ENCODE peak calls at places on chromosomes 16 and 17, in seven cellular contexts. O, K, G, U, C, F and J are unnamed samples.
A peak's percentile ranks its signal among the peaks of the same experiment; 100 is the strongest.

GRCh38 chr17:42744283-42744805 is 496 bp downstream of the EZH1 start:
- DNase-seq in O (peak; percentile 42), K (peak; percentile 67), G (peak; percentile 94), U (peak; percentile 73), C (peak; percentile 91), F (no peak), J (no peak)

GRCh38 chr17:75135452-75135851 is 3.9 kb upstream of the NT5C start:
- DNase-seq in O (no peak), K (no peak), G (peak; percentile 23), U (no peak), C (no peak), F (no peak), J (no peak)

GRCh38 chr17:46044286-46044928 is 45.4 kb downstream of the STH start:
- DNase-seq in O (peak; percentile 95), K (peak; percentile 92), G (no peak), U (peak; percentile 84), C (peak; percentile 84), F (peak; percentile 32), J (peak; percentile 37)

GRCh38 chr17:12815642-12816141 is 26.4 kb downstream of the ARHGAP44 start:
- DNase-seq in O (no peak), K (no peak), G (no peak), U (no peak), C (no peak), F (no peak), J (no peak)

GRCh38 chr17:49071106-49071505 is 61.5 kb upstream of the B4GALNT2 start:
- DNase-seq in O (no peak), K (no peak), G (no peak), U (no peak), C (no peak), F (no peak), J (no peak)

GRCh38 chr17:4920351-4921048 is 11.6 kb upstream of the GP1BA start:
- DNase-seq in O (peak; percentile 50), K (no peak), G (no peak), U (no peak), C (no peak), F (no peak), J (no peak)

GRCh38 chr16:77335652-77336234 is 99.1 kb downstream of the ADAMTS18 start:
- DNase-seq in O (no peak), K (no peak), G (no peak), U (no peak), C (no peak), F (no peak), J (no peak)

GRCh38 chr16:67386861-67387455 is 6.3 kb downstream of the TPPP3 start:
- DNase-seq in O (no peak), K (no peak), G (peak; percentile 61), U (no peak), C (no peak), F (no peak), J (no peak)

GRCh38 chr17:57327176-57327970 is 71.0 kb downstream of the MSI2 start:
- DNase-seq in O (no peak), K (no peak), G (no peak), U (no peak), C (no peak), F (no peak), J (no peak)

GRCh38 chr16:72092832-72093447 is 480 bp downstream of the TXNL4B start:
- DNase-seq in O (peak; percentile 76), K (no peak), G (no peak), U (no peak), C (peak; percentile 1), F (no peak), J (no peak)

GRCh38 chr17:77375917-77376651 is 235.3 kb downstream of the SEC14L1 start:
- DNase-seq in O (peak; percentile 84), K (no peak), G (no peak), U (peak; percentile 60), C (no peak), F (peak; percentile 75), J (peak; percentile 64)